ENCODE peak calls at places on chromosomes 12 and 14, in eight cellular contexts. One of them, this sample, is unnamed. For H3K27me3, the result is how much of the 10 kb centered on the place peaks cover.

GRCh38 chr14:90418053-90418452 is 21.2 kb downstream of the CALM1 start:
- DNase-seq in CD8-positive, alpha-beta T cell: no peak
- DNase-seq in endodermal cell: no peak
- DNase-seq in GM23248: no peak
- DNase-seq in left ventricle myocardium inferior: no peak
- DNase-seq in stomach: no peak
- DNase-seq in upper lobe of left lung: no peak
- DNase-seq in aorta: no peak
- DNase-seq in this sample: no peak

GRCh38 chr12:5262450-5262849 is 169.5 kb upstream of the NTF3 start:
- DNase-seq in stomach: no peak
- DNase-seq in CD8-positive, alpha-beta T cell: no peak
- DNase-seq in GM23248: peak
- DNase-seq in upper lobe of left lung: no peak
- DNase-seq in aorta: no peak
- DNase-seq in endodermal cell: no peak
- DNase-seq in left ventricle myocardium inferior: no peak
- DNase-seq in this sample: no peak

GRCh38 chr14:104304451-104305351 is 166.3 kb downstream of the KIF26A start:
- DNase-seq in upper lobe of left lung: no peak
- DNase-seq in aorta: peak
- DNase-seq in left ventricle myocardium inferior: no peak
- DNase-seq in CD8-positive, alpha-beta T cell: no peak
- DNase-seq in stomach: no peak
- DNase-seq in endodermal cell: no peak
- DNase-seq in GM23248: no peak
- DNase-seq in this sample: no peak

GRCh38 chr12:102522768-102523167 is 42.4 kb upstream of the IGF1 start:
- DNase-seq in GM23248: no peak
- DNase-seq in upper lobe of left lung: no peak
- DNase-seq in left ventricle myocardium inferior: no peak
- DNase-seq in endodermal cell: peak
- DNase-seq in CD8-positive, alpha-beta T cell: no peak
- DNase-seq in aorta: no peak
- DNase-seq in stomach: no peak
- DNase-seq in this sample: no peak

GRCh38 chr12:70260610-70261009 is 17.4 kb downstream of the CNOT2 start:
- DNase-seq in left ventricle myocardium inferior: no peak
- DNase-seq in stomach: no peak
- DNase-seq in CD8-positive, alpha-beta T cell: no peak
- DNase-seq in endodermal cell: no peak
- DNase-seq in upper lobe of left lung: no peak
- DNase-seq in aorta: no peak
- DNase-seq in GM23248: no peak
- DNase-seq in this sample: no peak

GRCh38 chr12:19198272-19198671 is 68.7 kb downstream of the PLEKHA5 start:
- DNase-seq in CD8-positive, alpha-beta T cell: no peak
- DNase-seq in stomach: no peak
- DNase-seq in aorta: no peak
- DNase-seq in upper lobe of left lung: no peak
- DNase-seq in left ventricle myocardium inferior: no peak
- DNase-seq in endodermal cell: no peak
- DNase-seq in GM23248: peak
- DNase-seq in this sample: no peak

GRCh38 chr12:89138048-89138852 is 214.1 kb downstream of the DUSP6 start:
- DNase-seq in GM23248: peak
- DNase-seq in CD8-positive, alpha-beta T cell: no peak
- DNase-seq in endodermal cell: no peak
- DNase-seq in aorta: no peak
- DNase-seq in left ventricle myocardium inferior: no peak
- DNase-seq in upper lobe of left lung: no peak
- DNase-seq in stomach: no peak
- DNase-seq in this sample: no peak

GRCh38 chr14:97380539-97380941 is 583.4 kb downstream of the VRK1 start:
- DNase-seq in upper lobe of left lung: no peak
- DNase-seq in stomach: no peak
- DNase-seq in endodermal cell: peak
- DNase-seq in GM23248: no peak
- DNase-seq in aorta: no peak
- DNase-seq in left ventricle myocardium inferior: no peak
- DNase-seq in CD8-positive, alpha-beta T cell: peak
- DNase-seq in this sample: peak

GRCh38 chr12:95118138-95118787 is 44.8 kb upstream of the NR2C1 start:
- DNase-seq in aorta: no peak
- DNase-seq in endodermal cell: no peak
- DNase-seq in upper lobe of left lung: no peak
- DNase-seq in GM23248: peak
- DNase-seq in CD8-positive, alpha-beta T cell: no peak
- DNase-seq in stomach: no peak
- DNase-seq in left ventricle myocardium inferior: no peak
- DNase-seq in this sample: no peak

GRCh38 chr12:54364413-54364812 is at the start of gene GPR84:
- DNase-seq in left ventricle myocardium inferior: no peak
- DNase-seq in GM23248: no peak
- DNase-seq in aorta: no peak
- DNase-seq in endodermal cell: no peak
- DNase-seq in CD8-positive, alpha-beta T cell: no peak
- DNase-seq in upper lobe of left lung: no peak
- DNase-seq in stomach: no peak
- DNase-seq in this sample: no peak

GRCh38 chr12:77213316-77213715 is 147.9 kb upstream of the E2F7 start:
- DNase-seq in upper lobe of left lung: no peak
- DNase-seq in GM23248: no peak
- DNase-seq in CD8-positive, alpha-beta T cell: no peak
- DNase-seq in stomach: peak
- DNase-seq in aorta: no peak
- DNase-seq in endodermal cell: no peak
- DNase-seq in left ventricle myocardium inferior: no peak
- DNase-seq in this sample: no peak

GRCh38 chr12:120534203-120534702 is at the start of gene RNF10:
- DNase-seq in endodermal cell: peak
- DNase-seq in left ventricle myocardium inferior: peak
- DNase-seq in stomach: peak
- DNase-seq in GM23248: peak
- DNase-seq in CD8-positive, alpha-beta T cell: peak
- DNase-seq in aorta: peak
- DNase-seq in upper lobe of left lung: peak
- DNase-seq in this sample: peak

GRCh38 chr12:31494455-31494854 is 96.5 kb downstream of the DENND5B start:
- DNase-seq in left ventricle myocardium inferior: no peak
- DNase-seq in CD8-positive, alpha-beta T cell: no peak
- DNase-seq in upper lobe of left lung: no peak
- DNase-seq in stomach: no peak
- DNase-seq in GM23248: no peak
- DNase-seq in aorta: no peak
- DNase-seq in endodermal cell: no peak
- DNase-seq in this sample: no peak

GRCh38 chr14:92425101-92425500 is 88.5 kb upstream of the RIN3 start:
- DNase-seq in left ventricle myocardium inferior: no peak
- DNase-seq in aorta: no peak
- DNase-seq in GM23248: peak
- DNase-seq in upper lobe of left lung: no peak
- DNase-seq in CD8-positive, alpha-beta T cell: no peak
- DNase-seq in endodermal cell: no peak
- DNase-seq in stomach: no peak
- DNase-seq in this sample: no peak

GRCh38 chr14:51165415-51165814 is 70.5 kb upstream of the TRIM9 start:
- DNase-seq in left ventricle myocardium inferior: no peak
- DNase-seq in endodermal cell: no peak
- DNase-seq in stomach: no peak
- DNase-seq in GM23248: peak
- DNase-seq in CD8-positive, alpha-beta T cell: no peak
- DNase-seq in upper lobe of left lung: no peak
- DNase-seq in aorta: no peak
- DNase-seq in this sample: no peak

GRCh38 chr14:86665975-86666374 is 1136.0 kb downstream of the FLRT2 start:
- DNase-seq in stomach: no peak
- DNase-seq in CD8-positive, alpha-beta T cell: no peak
- DNase-seq in aorta: no peak
- DNase-seq in upper lobe of left lung: no peak
- DNase-seq in endodermal cell: no peak
- DNase-seq in left ventricle myocardium inferior: no peak
- DNase-seq in GM23248: no peak
- DNase-seq in this sample: no peak

GRCh38 chr14:38255408-38255672 is 553 bp downstream of the CLEC14A start:
- DNase-seq in left ventricle myocardium inferior: peak
- DNase-seq in upper lobe of left lung: no peak
- DNase-seq in stomach: no peak
- DNase-seq in CD8-positive, alpha-beta T cell: no peak
- DNase-seq in aorta: peak
- DNase-seq in GM23248: no peak
- DNase-seq in endodermal cell: peak
- DNase-seq in this sample: no peak

GRCh38 chr14:91153360-91153759 is 39.5 kb downstream of the DGLUCY start:
- DNase-seq in stomach: no peak
- DNase-seq in CD8-positive, alpha-beta T cell: no peak
- DNase-seq in left ventricle myocardium inferior: no peak
- DNase-seq in GM23248: no peak
- DNase-seq in upper lobe of left lung: no peak
- DNase-seq in endodermal cell: no peak
- DNase-seq in aorta: no peak
- DNase-seq in this sample: no peak

DNA sequence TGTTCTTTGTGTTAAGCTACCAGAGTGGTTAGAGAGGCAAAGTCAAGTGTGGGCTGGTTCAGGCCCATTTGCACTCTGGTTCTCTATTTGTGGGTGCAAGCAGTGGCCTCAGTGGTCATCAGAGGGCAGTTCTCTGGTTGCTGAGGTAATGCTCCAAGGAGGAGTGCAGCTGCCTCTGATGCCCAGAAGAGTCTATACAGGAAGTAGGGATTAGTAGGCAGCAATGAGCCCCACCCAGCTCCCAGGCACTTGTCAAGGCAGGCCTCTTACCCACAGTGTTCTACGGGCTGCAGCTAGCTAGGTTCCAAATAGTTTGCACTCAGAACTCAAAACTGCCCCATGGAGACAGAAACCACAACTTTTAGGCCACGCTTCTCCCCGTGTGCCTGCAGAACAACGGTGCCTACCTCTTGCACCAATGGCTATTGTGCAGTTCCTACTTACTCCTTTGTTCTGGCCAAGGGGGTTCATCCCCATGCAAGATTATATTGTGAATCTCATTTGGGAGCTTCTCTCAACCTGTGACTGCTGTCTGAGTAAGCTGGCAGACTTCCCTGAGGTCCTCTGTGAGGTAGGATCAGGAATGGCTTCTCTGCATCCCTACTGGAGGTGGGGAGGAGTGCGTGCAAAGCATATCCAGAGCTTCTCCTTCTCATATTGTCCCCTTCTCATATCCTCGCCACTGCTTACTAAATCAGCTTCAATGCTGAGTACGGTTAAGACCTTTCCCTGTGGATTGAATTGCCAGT is 410.3 kb upstream of the LMO3 start:
- DNase-seq in endodermal cell: no peak
- DNase-seq in GM23248: no peak
- DNase-seq in aorta: no peak
- DNase-seq in CD8-positive, alpha-beta T cell: no peak
- DNase-seq in upper lobe of left lung: no peak
- DNase-seq in left ventricle myocardium inferior: no peak
- DNase-seq in stomach: no peak
- DNase-seq in this sample: no peak
- H3K27me3 ChIP-seq in endodermal cell: under half
- H3K27me3 ChIP-seq in GM23248: under half
- H3K27me3 ChIP-seq in aorta: under half
- H3K27me3 ChIP-seq in CD8-positive, alpha-beta T cell: under half
- H3K27me3 ChIP-seq in upper lobe of left lung: under half
- H3K27me3 ChIP-seq in left ventricle myocardium inferior: under half
- H3K27me3 ChIP-seq in stomach: under half
- H3K27me3 ChIP-seq in this sample: under half

GRCh38 chr14:20607617-20608016 is 16.4 kb upstream of the RNASE12 start:
- DNase-seq in GM23248: no peak
- DNase-seq in endodermal cell: peak
- DNase-seq in left ventricle myocardium inferior: no peak
- DNase-seq in upper lobe of left lung: no peak
- DNase-seq in CD8-positive, alpha-beta T cell: no peak
- DNase-seq in stomach: no peak
- DNase-seq in aorta: no peak
- DNase-seq in this sample: no peak

GRCh38 chr14:20610002-20610765 is 19.0 kb upstream of the RNASE12 start:
- DNase-seq in CD8-positive, alpha-beta T cell: peak
- DNase-seq in endodermal cell: peak
- DNase-seq in left ventricle myocardium inferior: peak
- DNase-seq in aorta: peak
- DNase-seq in upper lobe of left lung: peak
- DNase-seq in stomach: peak
- DNase-seq in GM23248: peak
- DNase-seq in this sample: peak

GRCh38 chr14:20611277-20611676 is 20.1 kb upstream of the RNASE12 start:
- DNase-seq in endodermal cell: no peak
- DNase-seq in CD8-positive, alpha-beta T cell: no peak
- DNase-seq in aorta: no peak
- DNase-seq in GM23248: no peak
- DNase-seq in left ventricle myocardium inferior: no peak
- DNase-seq in upper lobe of left lung: no peak
- DNase-seq in stomach: no peak
- DNase-seq in this sample: no peak

GRCh38 chr14:20608383-20609095 is 17.4 kb upstream of the RNASE12 start:
- DNase-seq in GM23248: no peak
- DNase-seq in CD8-positive, alpha-beta T cell: no peak
- DNase-seq in left ventricle myocardium inferior: no peak
- DNase-seq in upper lobe of left lung: no peak
- DNase-seq in aorta: no peak
- DNase-seq in stomach: no peak
- DNase-seq in endodermal cell: peak
- DNase-seq in this sample: no peak

GRCh38 chr14:20609215-20610001 is 18.2 kb upstream of the RNASE12 start:
- DNase-seq in GM23248: peak
- DNase-seq in upper lobe of left lung: peak
- DNase-seq in CD8-positive, alpha-beta T cell: peak
- DNase-seq in left ventricle myocardium inferior: peak
- DNase-seq in stomach: peak
- DNase-seq in aorta: no peak
- DNase-seq in endodermal cell: peak
- DNase-seq in this sample: peak
- H3K27ac ChIP-seq in GM23248: peak
- H3K27ac ChIP-seq in upper lobe of left lung: peak
- H3K27ac ChIP-seq in CD8-positive, alpha-beta T cell: peak
- H3K27ac ChIP-seq in left ventricle myocardium inferior: peak
- H3K27ac ChIP-seq in stomach: peak
- H3K27ac ChIP-seq in aorta: no peak
- H3K27ac ChIP-seq in endodermal cell: no peak
- H3K27ac ChIP-seq in this sample: no peak

DNA sequence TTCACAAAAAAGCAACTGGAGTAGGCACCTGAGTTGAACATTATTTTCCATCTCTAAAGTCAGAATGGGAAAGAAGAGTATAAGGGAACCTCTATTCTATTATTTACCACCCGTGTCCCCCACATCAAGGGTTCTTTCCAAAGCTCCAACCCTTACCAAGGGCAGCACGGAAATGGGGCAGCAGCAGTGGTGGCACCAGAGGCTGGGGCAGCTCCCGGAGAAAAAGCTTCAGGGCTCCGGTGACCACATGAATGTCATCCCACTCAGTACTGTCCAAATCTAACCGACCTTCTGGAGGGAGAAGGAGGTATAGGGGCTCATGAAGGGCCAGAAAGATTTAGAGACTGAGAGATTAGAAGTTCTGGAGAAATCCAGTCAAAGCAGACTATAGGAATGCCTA is 5.8 kb downstream of the ARHGAP9 start:
- DNase-seq in left ventricle myocardium inferior: no peak
- DNase-seq in GM23248: no peak
- DNase-seq in CD8-positive, alpha-beta T cell: no peak
- DNase-seq in stomach: no peak
- DNase-seq in endodermal cell: no peak
- DNase-seq in aorta: no peak
- DNase-seq in upper lobe of left lung: no peak
- DNase-seq in this sample: no peak
- H3K27me3 ChIP-seq in left ventricle myocardium inferior: half or more
- H3K27me3 ChIP-seq in GM23248: under half
- H3K27me3 ChIP-seq in CD8-positive, alpha-beta T cell: under half
- H3K27me3 ChIP-seq in stomach: under half
- H3K27me3 ChIP-seq in endodermal cell: half or more
- H3K27me3 ChIP-seq in aorta: under half
- H3K27me3 ChIP-seq in upper lobe of left lung: under half
- H3K27me3 ChIP-seq in this sample: under half

GRCh38 chr14:68925373-68925772 is 53.7 kb downstream of the ACTN1 start:
- DNase-seq in aorta: no peak
- DNase-seq in CD8-positive, alpha-beta T cell: no peak
- DNase-seq in endodermal cell: no peak
- DNase-seq in upper lobe of left lung: no peak
- DNase-seq in GM23248: no peak
- DNase-seq in left ventricle myocardium inferior: no peak
- DNase-seq in stomach: no peak
- DNase-seq in this sample: no peak
- H3K27ac ChIP-seq in aorta: no peak
- H3K27ac ChIP-seq in CD8-positive, alpha-beta T cell: no peak
- H3K27ac ChIP-seq in endodermal cell: no peak
- H3K27ac ChIP-seq in upper lobe of left lung: peak
- H3K27ac ChIP-seq in GM23248: no peak
- H3K27ac ChIP-seq in left ventricle myocardium inferior: peak
- H3K27ac ChIP-seq in stomach: peak
- H3K27ac ChIP-seq in this sample: peak

This sample was measured in CD4-positive, alpha-beta T cell.